ENCODE peak calls at places on chromosomes 2 and 18, in nine cellular contexts. J is activated CD4-positive, alpha-beta T cell treated with anti-CD3 and anti-CD28 coated beads, Interleukin-2, amount 50 U/mL, for 4 hours; P is stimulated activated CD4-positive, alpha-beta T cell treated with anti-CD3 and anti-CD28 coated beads, Interleukin-2, amount 100 ng/mL, for 48 hours; N is GM03348; Y is NCI-H1092; B is NCI-H1930; E is EL; S is CD4-positive, CD25-positive, alpha-beta regulatory T cell; O is fibroblast of mammary gland. G is an unnamed sample.

GRCh38 chr2:69911985-69912563 is 2.8 kb upstream of the MXD1 start:
- DNase-seq in J (no peak), P (no peak), N (peak; percentile 62), Y (peak; percentile 1), B (peak; percentile 44), E (peak; percentile 58), S (peak; percentile 73), O (peak; percentile 65), G (peak; percentile 39)

GRCh38 chr18:63342206-63342605 is 22.6 kb upstream of the BCL2 start:
- DNase-seq in J (no peak), P (no peak), N (peak; percentile 41), Y (no peak), B (no peak), E (peak; percentile 40), S (no peak), O (peak; percentile 45), G (peak; percentile 38)

GRCh38 chr18:41660654-41661053 is 294.4 kb upstream of the PIK3C3 start:
- DNase-seq in J (no peak), P (no peak), N (no peak), Y (no peak), B (no peak), E (no peak), S (no peak), O (no peak), G (peak; percentile 67)

GRCh38 chr18:10059610-10060468 is 146.0 kb downstream of the VAPA start:
- DNase-seq in J (no peak), P (no peak), N (no peak), Y (no peak), B (no peak), E (no peak), S (no peak), O (no peak), G (no peak)

GRCh38 chr2:241017228-241017940 is 19.0 kb downstream of the SNED1 start:
- DNase-seq in J (no peak), P (no peak), N (no peak), Y (no peak), B (no peak), E (no peak), S (no peak), O (no peak), G (no peak)

GRCh38 chr2:173898178-173898668 is 67.0 kb downstream of the SP3 start:
- DNase-seq in J (no peak), P (no peak), N (no peak), Y (no peak), B (no peak), E (no peak), S (no peak), O (no peak), G (no peak)

GRCh38 chr2:192286093-192286701 is 91.5 kb upstream of the TMEFF2 start:
- DNase-seq in J (no peak), P (no peak), N (peak; percentile 45), Y (peak; percentile 45), B (no peak), E (peak; percentile 58), S (no peak), O (peak; percentile 77), G (peak; percentile 70)

GRCh38 chr18:67232406-67232805 is 284.1 kb downstream of the DSEL start:
- DNase-seq in J (no peak), P (no peak), N (peak; percentile 65), Y (no peak), B (no peak), E (peak; percentile 19), S (no peak), O (peak; percentile 92), G (peak; percentile 96)

GRCh38 chr18:27609221-27609620 is 424.1 kb upstream of the CHST9 start:
- DNase-seq in J (no peak), P (no peak), N (no peak), Y (no peak), B (no peak), E (no peak), S (no peak), O (no peak), G (peak; percentile 32)

GRCh38 chr2:24456610-24457556 is 34.2 kb upstream of the NCOA1 start:
- DNase-seq in J (no peak), P (no peak), N (peak; percentile 92), Y (no peak), B (no peak), E (peak; percentile 82), S (no peak), O (peak; percentile 87), G (peak; percentile 84)

GRCh38 chr2:187312734-187313282 is 135.2 kb downstream of the CALCRL start:
- DNase-seq in J (no peak), P (no peak), N (no peak), Y (no peak), B (no peak), E (no peak), S (no peak), O (no peak), G (no peak)

GRCh38 chr2:68483011-68483410 is 15.6 kb downstream of the APLF start:
- DNase-seq in J (no peak), P (no peak), N (no peak), Y (no peak), B (no peak), E (no peak), S (no peak), O (no peak), G (no peak)

GRCh38 chr2:9473985-9474360 is 378 bp upstream of the IAH1 start:
- DNase-seq in J (peak; percentile 68), P (peak; percentile 40), N (peak; percentile 56), Y (peak; percentile 16), B (peak; percentile 41), E (no peak), S (peak; percentile 76), O (peak; percentile 37), G (peak; percentile 22)

GRCh38 chr2:211967234-211967633 is 571.4 kb downstream of the ERBB4 start:
- DNase-seq in J (no peak), P (no peak), N (no peak), Y (no peak), B (no peak), E (no peak), S (no peak), O (no peak), G (no peak)

GRCh38 chr2:225070811-225071210 is 28.5 kb upstream of the DOCK10 start:
- DNase-seq in J (no peak), P (no peak), N (no peak), Y (no peak), B (no peak), E (no peak), S (no peak), O (no peak), G (no peak)

GRCh38 chr18:44851806-44852205 is 171.1 kb downstream of the SETBP1 start:
- DNase-seq in J (no peak), P (no peak), N (no peak), Y (peak; percentile 79), B (no peak), E (no peak), S (no peak), O (no peak), G (no peak)

GRCh38 chr2:55550368-55551102 is 31.0 kb downstream of the CFAP36 start:
- DNase-seq in J (no peak), P (no peak), N (peak; percentile 72), Y (no peak), B (peak; percentile 33), E (peak; percentile 75), S (no peak), O (peak; percentile 88), G (peak; percentile 84)

GRCh38 chr2:2909086-2910035 is 468.3 kb downstream of the EIPR1 start:
- DNase-seq in J (no peak), P (no peak), N (no peak), Y (no peak), B (no peak), E (no peak), S (no peak), O (no peak), G (no peak)

GRCh38 chr2:85853499-85854165 is 35.2 kb downstream of the ST3GAL5 start:
- DNase-seq in J (no peak), P (no peak), N (no peak), Y (no peak), B (no peak), E (no peak), S (peak; percentile 75), O (no peak), G (no peak)

GRCh38 chr2:128623776-128624424 is 305.2 kb upstream of the HS6ST1 start:
- DNase-seq in J (no peak), P (no peak), N (peak; percentile 92), Y (no peak), B (no peak), E (peak; percentile 54), S (no peak), O (peak; percentile 92), G (peak; percentile 95)

GRCh38 chr2:215434447-215435260 is 1.2 kb downstream of the FN1 start:
- DNase-seq in J (no peak), P (no peak), N (no peak), Y (no peak), B (no peak), E (peak; percentile 39), S (no peak), O (peak; percentile 25), G (peak; percentile 40)

GRCh38 chr2:100237770-100238169 is 84.5 kb downstream of the LONRF2 start:
- DNase-seq in J (no peak), P (no peak), N (no peak), Y (no peak), B (no peak), E (no peak), S (no peak), O (no peak), G (no peak)

GRCh38 chr2:197081294-197081693 is 154.8 kb upstream of the PGAP1 start:
- DNase-seq in J (no peak), P (no peak), N (no peak), Y (no peak), B (no peak), E (no peak), S (no peak), O (no peak), G (no peak)

GRCh38 chr2:240644171-240644651 is 18.9 kb downstream of the GPR35 start:
- DNase-seq in J (no peak), P (no peak), N (peak; percentile 5), Y (no peak), B (no peak), E (no peak), S (no peak), O (no peak), G (no peak)

GRCh38 chr2:6308986-6309385 is 556.7 kb downstream of the CMPK2 start:
- DNase-seq in J (no peak), P (no peak), N (no peak), Y (no peak), B (no peak), E (no peak), S (no peak), O (no peak), G (no peak)

GRCh38 chr2:46297546-46298271 is 502 bp downstream of the EPAS1 start:
- DNase-seq in J (peak; percentile 78), P (peak; percentile 32), N (peak; percentile 51), Y (no peak), B (peak; percentile 49), E (peak; percentile 25), S (peak; percentile 64), O (no peak), G (no peak)

GRCh38 chr2:117470311-117471095 is 344.0 kb upstream of the DDX18 start:
- DNase-seq in J (no peak), P (peak; percentile 4), N (no peak), Y (peak; percentile 31), B (peak; percentile 22), E (no peak), S (no peak), O (peak; percentile 2), G (no peak)

GRCh38 chr2:239121600-239122012 is 273.7 kb downstream of the TWIST2 start:
- DNase-seq in J (no peak), P (no peak), N (no peak), Y (no peak), B (no peak), E (no peak), S (no peak), O (no peak), G (no peak)

GRCh38 chr2:41869542-41870256 is 178.1 kb upstream of the PKDCC start:
- DNase-seq in J (peak; percentile 67), P (peak; percentile 75), N (peak; percentile 85), Y (peak; percentile 3), B (peak; percentile 44), E (peak; percentile 64), S (peak; percentile 64), O (peak; percentile 64), G (peak; percentile 62)

GRCh38 chr2:166411473-166412230 is 35.9 kb upstream of the SCN9A start:
- DNase-seq in J (no peak), P (no peak), N (no peak), Y (no peak), B (no peak), E (peak; percentile 69), S (no peak), O (peak; percentile 45), G (peak; percentile 82)

GRCh38 chr2:13821255-13821880 is 811.1 kb upstream of the LRATD1 start:
- DNase-seq in J (no peak), P (no peak), N (peak; percentile 12), Y (no peak), B (no peak), E (peak; percentile 56), S (no peak), O (peak; percentile 86), G (peak; percentile 85)